ENCODE peak calls at places on chromosomes 3 and 15, in ten cellular contexts. One of them, this sample, is unnamed.

GRCh38 chr3:52029053-52029452 is 27.3 kb downstream of the DUSP7 start:
- DNase-seq in lower leg skin: no peak
- DNase-seq in Caco-2: no peak
- DNase-seq in breast epithelium: no peak
- DNase-seq in ascending aorta: no peak
- DNase-seq in Peyer's patch: no peak
- DNase-seq in HAP-1: no peak
- DNase-seq in GM12878: no peak
- DNase-seq in stomach: no peak
- DNase-seq in lower lobe of right lung: no peak
- DNase-seq in this sample: no peak

GRCh38 chr3:23888617-23889228 is 28.1 kb downstream of the NKIRAS1 start:
- DNase-seq in HAP-1: peak
- DNase-seq in breast epithelium: no peak
- DNase-seq in lower leg skin: no peak
- DNase-seq in ascending aorta: no peak
- DNase-seq in GM12878: no peak
- DNase-seq in Caco-2: peak
- DNase-seq in lower lobe of right lung: no peak
- DNase-seq in stomach: no peak
- DNase-seq in Peyer's patch: no peak
- DNase-seq in this sample: no peak

GRCh38 chr15:42021593-42021992 is 751 bp upstream of the PLA2G4E start:
- DNase-seq in breast epithelium: no peak
- DNase-seq in Caco-2: no peak
- DNase-seq in lower leg skin: peak
- DNase-seq in stomach: no peak
- DNase-seq in lower lobe of right lung: no peak
- DNase-seq in HAP-1: no peak
- DNase-seq in Peyer's patch: no peak
- DNase-seq in GM12878: no peak
- DNase-seq in ascending aorta: no peak
- DNase-seq in this sample: no peak

GRCh38 chr3:101038393-101038792 is 45.2 kb upstream of the ABI3BP start:
- DNase-seq in stomach: no peak
- DNase-seq in GM12878: no peak
- DNase-seq in ascending aorta: no peak
- DNase-seq in lower leg skin: no peak
- DNase-seq in breast epithelium: no peak
- DNase-seq in Caco-2: no peak
- DNase-seq in Peyer's patch: no peak
- DNase-seq in HAP-1: no peak
- DNase-seq in lower lobe of right lung: no peak
- DNase-seq in this sample: no peak

GRCh38 chr3:45154641-45155147 is 8.5 kb upstream of the CDCP1 start:
- DNase-seq in lower lobe of right lung: no peak
- DNase-seq in breast epithelium: no peak
- DNase-seq in HAP-1: no peak
- DNase-seq in Caco-2: no peak
- DNase-seq in GM12878: no peak
- DNase-seq in lower leg skin: no peak
- DNase-seq in Peyer's patch: no peak
- DNase-seq in stomach: no peak
- DNase-seq in ascending aorta: no peak
- DNase-seq in this sample: no peak

GRCh38 chr15:93861413-93861812 is 369.9 kb upstream of the MCTP2 start:
- DNase-seq in stomach: no peak
- DNase-seq in breast epithelium: no peak
- DNase-seq in ascending aorta: no peak
- DNase-seq in GM12878: no peak
- DNase-seq in lower leg skin: no peak
- DNase-seq in lower lobe of right lung: no peak
- DNase-seq in HAP-1: no peak
- DNase-seq in Caco-2: no peak
- DNase-seq in Peyer's patch: peak
- DNase-seq in this sample: no peak

GRCh38 chr3:41893977-41894376 is 67.9 kb downstream of the ULK4 start:
- DNase-seq in GM12878: no peak
- DNase-seq in stomach: no peak
- DNase-seq in lower lobe of right lung: no peak
- DNase-seq in breast epithelium: no peak
- DNase-seq in Peyer's patch: no peak
- DNase-seq in Caco-2: peak
- DNase-seq in ascending aorta: no peak
- DNase-seq in HAP-1: peak
- DNase-seq in lower leg skin: peak
- DNase-seq in this sample: no peak

GRCh38 chr3:87260270-87260669 is 16.1 kb downstream of the POU1F1 start:
- DNase-seq in lower leg skin: no peak
- DNase-seq in breast epithelium: no peak
- DNase-seq in Peyer's patch: peak
- DNase-seq in Caco-2: peak
- DNase-seq in ascending aorta: no peak
- DNase-seq in stomach: peak
- DNase-seq in lower lobe of right lung: no peak
- DNase-seq in HAP-1: peak
- DNase-seq in GM12878: no peak
- DNase-seq in this sample: peak

GRCh38 chr15:66774001-66774814 is 72.2 kb downstream of the SMAD6 start:
- DNase-seq in GM12878: no peak
- DNase-seq in HAP-1: peak
- DNase-seq in lower leg skin: peak
- DNase-seq in stomach: peak
- DNase-seq in breast epithelium: peak
- DNase-seq in Peyer's patch: peak
- DNase-seq in Caco-2: peak
- DNase-seq in ascending aorta: peak
- DNase-seq in lower lobe of right lung: peak
- DNase-seq in this sample: peak

GRCh38 chr3:129558076-129558771 is 15.2 kb downstream of the H1-8 start:
- DNase-seq in breast epithelium: no peak
- DNase-seq in Caco-2: no peak
- DNase-seq in stomach: no peak
- DNase-seq in lower leg skin: no peak
- DNase-seq in lower lobe of right lung: no peak
- DNase-seq in GM12878: no peak
- DNase-seq in HAP-1: no peak
- DNase-seq in ascending aorta: no peak
- DNase-seq in Peyer's patch: no peak
- DNase-seq in this sample: no peak

GRCh38 chr15:74134387-74135027 is 4.1 kb downstream of the ISLR2 start:
- DNase-seq in HAP-1: no peak
- DNase-seq in GM12878: no peak
- DNase-seq in Peyer's patch: peak
- DNase-seq in ascending aorta: no peak
- DNase-seq in breast epithelium: no peak
- DNase-seq in stomach: peak
- DNase-seq in lower leg skin: no peak
- DNase-seq in Caco-2: no peak
- DNase-seq in lower lobe of right lung: no peak
- DNase-seq in this sample: no peak

DNA sequence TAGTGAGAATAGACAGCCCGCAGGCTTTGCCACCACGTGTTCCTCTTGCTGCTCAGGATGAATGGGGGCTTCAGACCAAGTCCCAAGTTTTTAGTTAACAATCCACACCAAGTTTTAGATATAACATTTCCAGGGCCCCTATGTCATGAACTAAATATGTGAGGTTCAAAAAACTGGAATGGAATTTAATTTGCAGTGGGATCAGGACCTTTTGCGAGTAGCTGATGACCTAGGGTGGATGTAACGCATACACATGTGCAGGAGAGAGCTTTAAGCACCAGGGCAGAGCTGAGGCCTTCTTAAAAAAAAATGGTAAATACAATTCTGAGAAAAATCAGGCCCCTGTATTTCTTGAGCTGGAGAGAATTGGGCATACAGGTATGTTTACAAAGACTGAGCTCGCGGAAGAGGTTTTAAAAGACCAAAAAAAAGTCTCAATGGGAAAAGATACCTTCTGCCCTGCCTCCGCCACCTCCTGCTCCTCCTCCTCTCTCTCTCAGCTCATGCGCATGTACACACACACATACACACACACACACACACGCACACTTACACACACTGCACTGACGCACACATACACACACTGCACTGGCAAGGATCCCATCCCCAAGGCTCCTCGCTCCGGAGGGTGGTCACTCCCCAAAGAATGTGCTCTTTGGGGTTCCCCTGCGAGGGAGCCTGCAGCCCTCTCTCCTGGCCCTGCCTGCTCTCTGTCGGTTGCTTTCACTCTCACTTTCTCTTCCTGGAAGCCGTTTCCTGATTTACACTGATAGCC is 48.2 kb upstream of the IGF1R start:
- DNase-seq in HAP-1: no peak
- DNase-seq in stomach: no peak
- DNase-seq in Peyer's patch: peak
- DNase-seq in ascending aorta: no peak
- DNase-seq in GM12878: peak
- DNase-seq in breast epithelium: peak
- DNase-seq in Caco-2: no peak
- DNase-seq in lower lobe of right lung: peak
- DNase-seq in lower leg skin: no peak
- DNase-seq in this sample: no peak
- H3K4me3 ChIP-seq in HAP-1: no peak
- H3K4me3 ChIP-seq in stomach: peak
- H3K4me3 ChIP-seq in Peyer's patch: peak
- H3K4me3 ChIP-seq in ascending aorta: peak
- H3K4me3 ChIP-seq in GM12878: peak
- H3K4me3 ChIP-seq in breast epithelium: peak
- H3K4me3 ChIP-seq in Caco-2: no peak
- H3K4me3 ChIP-seq in lower lobe of right lung: peak
- H3K4me3 ChIP-seq in lower leg skin: peak
- H3K4me3 ChIP-seq in this sample: no peak

GRCh38 chr3:157608006-157608405 is 104.8 kb upstream of the VEPH1 start:
- DNase-seq in HAP-1: no peak
- DNase-seq in Peyer's patch: no peak
- DNase-seq in Caco-2: no peak
- DNase-seq in ascending aorta: no peak
- DNase-seq in lower lobe of right lung: no peak
- DNase-seq in lower leg skin: no peak
- DNase-seq in breast epithelium: no peak
- DNase-seq in GM12878: no peak
- DNase-seq in stomach: no peak
- DNase-seq in this sample: no peak
- H3K4me3 ChIP-seq in HAP-1: no peak
- H3K4me3 ChIP-seq in Peyer's patch: no peak
- H3K4me3 ChIP-seq in Caco-2: no peak
- H3K4me3 ChIP-seq in ascending aorta: no peak
- H3K4me3 ChIP-seq in lower lobe of right lung: no peak
- H3K4me3 ChIP-seq in lower leg skin: no peak
- H3K4me3 ChIP-seq in breast epithelium: no peak
- H3K4me3 ChIP-seq in GM12878: no peak
- H3K4me3 ChIP-seq in stomach: no peak
- H3K4me3 ChIP-seq in this sample: no peak

GRCh38 chr15:89091667-89092220 is 3.5 kb downstream of the ABHD2 start:
- DNase-seq in Peyer's patch: no peak
- DNase-seq in GM12878: no peak
- DNase-seq in lower leg skin: no peak
- DNase-seq in HAP-1: no peak
- DNase-seq in lower lobe of right lung: no peak
- DNase-seq in ascending aorta: no peak
- DNase-seq in stomach: no peak
- DNase-seq in breast epithelium: no peak
- DNase-seq in Caco-2: no peak
- DNase-seq in this sample: no peak

GRCh38 chr15:89089316-89090230 is 1.3 kb downstream of the ABHD2 start:
- DNase-seq in stomach: no peak
- DNase-seq in lower leg skin: no peak
- DNase-seq in Peyer's patch: no peak
- DNase-seq in HAP-1: no peak
- DNase-seq in ascending aorta: no peak
- DNase-seq in breast epithelium: no peak
- DNase-seq in lower lobe of right lung: no peak
- DNase-seq in Caco-2: no peak
- DNase-seq in GM12878: no peak
- DNase-seq in this sample: no peak

GRCh38 chr15:89088605-89089315 is 504 bp downstream of the ABHD2 start:
- DNase-seq in GM12878: no peak
- DNase-seq in breast epithelium: no peak
- DNase-seq in Peyer's patch: peak
- DNase-seq in lower leg skin: no peak
- DNase-seq in HAP-1: no peak
- DNase-seq in lower lobe of right lung: peak
- DNase-seq in ascending aorta: no peak
- DNase-seq in Caco-2: peak
- DNase-seq in stomach: peak
- DNase-seq in this sample: no peak

GRCh38 chr15:89093509-89093908 is 5.3 kb downstream of the ABHD2 start:
- DNase-seq in stomach: no peak
- DNase-seq in GM12878: no peak
- DNase-seq in ascending aorta: no peak
- DNase-seq in Peyer's patch: no peak
- DNase-seq in lower leg skin: no peak
- DNase-seq in breast epithelium: no peak
- DNase-seq in Caco-2: no peak
- DNase-seq in lower lobe of right lung: no peak
- DNase-seq in HAP-1: no peak
- DNase-seq in this sample: no peak

DNA sequence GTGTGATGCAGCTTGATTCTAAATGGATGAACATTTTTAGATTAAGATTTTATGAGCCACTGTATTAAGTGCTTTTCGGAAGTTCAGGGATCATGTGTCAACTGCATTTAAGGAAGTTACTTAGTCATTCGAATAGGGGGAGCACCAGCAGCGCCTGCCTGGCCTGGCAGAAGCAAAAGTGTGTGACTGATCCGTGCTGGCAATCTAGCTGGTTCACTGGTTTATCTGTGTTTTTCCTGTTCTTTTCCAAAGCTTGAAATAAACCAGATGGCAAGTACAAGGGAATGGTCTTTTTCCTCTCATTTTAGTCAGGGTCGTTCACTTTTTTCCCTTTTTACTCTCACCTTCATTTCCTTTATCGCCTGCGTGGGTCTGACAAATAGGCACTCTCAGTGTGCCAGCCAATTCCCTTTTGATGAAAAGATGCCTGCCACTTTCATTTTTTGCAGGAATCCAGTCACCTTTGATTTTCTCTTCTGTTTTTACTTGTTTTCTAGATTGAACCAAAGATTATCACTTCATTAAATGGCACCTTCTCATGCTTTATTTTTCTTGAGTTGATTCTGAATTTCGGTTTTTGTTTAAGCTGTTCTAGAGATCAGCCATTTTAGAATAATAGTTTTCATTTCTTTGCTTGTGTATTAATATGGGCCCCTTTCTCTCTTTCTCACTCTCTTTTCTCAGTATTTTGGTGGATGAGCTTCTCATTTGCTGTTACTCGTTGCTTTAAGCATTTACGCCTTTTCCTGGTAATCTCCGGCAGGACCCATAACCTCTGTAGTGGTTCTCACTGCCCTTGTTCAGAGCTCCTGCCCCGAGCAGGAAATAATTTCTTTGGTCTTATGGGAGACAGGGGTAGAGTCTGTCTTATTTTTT is 2.8 kb downstream of the ABHD2 start:
- DNase-seq in breast epithelium: peak
- DNase-seq in Caco-2: no peak
- DNase-seq in GM12878: no peak
- DNase-seq in stomach: peak
- DNase-seq in lower leg skin: peak
- DNase-seq in lower lobe of right lung: peak
- DNase-seq in Peyer's patch: peak
- DNase-seq in ascending aorta: peak
- DNase-seq in HAP-1: peak
- DNase-seq in this sample: no peak
- H3K4me3 ChIP-seq in breast epithelium: peak
- H3K4me3 ChIP-seq in Caco-2: no peak
- H3K4me3 ChIP-seq in GM12878: peak
- H3K4me3 ChIP-seq in stomach: peak
- H3K4me3 ChIP-seq in lower leg skin: no peak
- H3K4me3 ChIP-seq in lower lobe of right lung: peak
- H3K4me3 ChIP-seq in Peyer's patch: peak
- H3K4me3 ChIP-seq in ascending aorta: peak
- H3K4me3 ChIP-seq in HAP-1: no peak
- H3K4me3 ChIP-seq in this sample: no peak

GRCh38 chr3:159038405-159038804 is 236.6 kb downstream of the MFSD1 start:
- DNase-seq in GM12878: no peak
- DNase-seq in Caco-2: no peak
- DNase-seq in HAP-1: no peak
- DNase-seq in ascending aorta: no peak
- DNase-seq in stomach: no peak
- DNase-seq in lower lobe of right lung: no peak
- DNase-seq in Peyer's patch: no peak
- DNase-seq in lower leg skin: no peak
- DNase-seq in breast epithelium: no peak
- DNase-seq in this sample: no peak
- H3K4me3 ChIP-seq in GM12878: no peak
- H3K4me3 ChIP-seq in Caco-2: no peak
- H3K4me3 ChIP-seq in HAP-1: no peak
- H3K4me3 ChIP-seq in ascending aorta: no peak
- H3K4me3 ChIP-seq in stomach: no peak
- H3K4me3 ChIP-seq in lower lobe of right lung: no peak
- H3K4me3 ChIP-seq in Peyer's patch: no peak
- H3K4me3 ChIP-seq in lower leg skin: no peak
- H3K4me3 ChIP-seq in breast epithelium: no peak
- H3K4me3 ChIP-seq in this sample: no peak

This sample was measured in NT2/D1.